ENCODE peak calls at places on chromosomes 3 and 15, in five cellular contexts. U is kidney, N is GM23338, O is GM23248, D is heart left ventricle. L is an unnamed sample.

GRCh38 chr3:45488581-45488980 is 100.2 kb downstream of the LARS2 start:
- DNase-seq in U (no peak), N (no peak), O (no peak), D (no peak), L (no peak)

GRCh38 chr15:27179789-27180188 is 208.8 kb downstream of the GABRG3 start:
- DNase-seq in U (no peak), N (no peak), O (no peak), D (no peak), L (no peak)

GRCh38 chr15:91965501-91966180 is 112.1 kb downstream of the SLCO3A1 start:
- DNase-seq in U (peak; percentile 84), N (no peak), O (peak; percentile 92), D (no peak), L (peak; percentile 88)

GRCh38 chr3:190036631-190037030 is 84.1 kb downstream of the P3H2 start:
- DNase-seq in U (no peak), N (no peak), O (peak; percentile 78), D (no peak), L (peak; percentile 45)

GRCh38 chr3:117706731-117707130 is 997.2 kb downstream of the TUSC7 start:
- DNase-seq in U (no peak), N (no peak), O (peak; percentile 34), D (no peak), L (peak; percentile 31)

GRCh38 chr3:51530485-51530884 is 8.0 kb upstream of the RAD54L2 start:
- DNase-seq in U (no peak), N (no peak), O (no peak), D (no peak), L (no peak)

GRCh38 chr15:69535101-69535638 is 82.6 kb downstream of the RPLP1 start:
- DNase-seq in U (no peak), N (no peak), O (peak; percentile 81), D (no peak), L (peak; percentile 94)

GRCh38 chr15:68986292-68986691 is 28.2 kb upstream of the NOX5 start:
- DNase-seq in U (no peak), N (no peak), O (no peak), D (no peak), L (no peak)

GRCh38 chr15:48367483-48367882 is 36.3 kb downstream of the DUT start:
- DNase-seq in U (no peak), N (no peak), O (peak; percentile 55), D (no peak), L (no peak)

GRCh38 chr3:51966486-51966885 is 768 bp downstream of the PCBP4 start:
- DNase-seq in U (no peak), N (no peak), O (no peak), D (no peak), L (peak; percentile 73)

GRCh38 chr3:75978686-75979085 is 193.3 kb upstream of the ZNF717 start:
- DNase-seq in U (no peak), N (no peak), O (peak; percentile 76), D (no peak), L (no peak)

GRCh38 chr3:129240436-129240835 is 9.0 kb upstream of the COPG1 start:
- DNase-seq in U (no peak), N (no peak), O (peak; percentile 85), D (peak; percentile 51), L (no peak)

GRCh38 chr15:98121514-98121913 is 161.0 kb downstream of the ARRDC4 start:
- DNase-seq in U (no peak), N (no peak), O (no peak), D (no peak), L (no peak)

GRCh38 chr3:156449712-156450574 is 105.0 kb downstream of the SSR3 start:
- DNase-seq in U (no peak), N (peak; percentile 72), O (peak; percentile 61), D (no peak), L (peak; percentile 81)

GRCh38 chr3:141442914-141443313 is 43.9 kb upstream of the RASA2 start:
- DNase-seq in U (no peak), N (no peak), O (no peak), D (no peak), L (no peak)

GRCh38 chr3:137992592-137992991 is 17.4 kb upstream of the CLDN18 start:
- DNase-seq in U (no peak), N (no peak), O (peak; percentile 19), D (no peak), L (no peak)

GRCh38 chr3:107992976-107993684 is 97.7 kb downstream of the CD47 start:
- DNase-seq in U (peak; percentile 74), N (no peak), O (peak; percentile 91), D (no peak), L (peak; percentile 82)

GRCh38 chr15:38042707-38043445 is 108.4 kb downstream of the TMCO5A start:
- DNase-seq in U (no peak), N (no peak), O (no peak), D (no peak), L (no peak)

GRCh38 chr3:51670053-51670666 is 892 bp upstream of the TEX264 start:
- DNase-seq in U (no peak), N (no peak), O (no peak), D (no peak), L (no peak)

GRCh38 chr3:149267565-149267964 is 45.9 kb upstream of the CP start:
- DNase-seq in U (no peak), N (no peak), O (no peak), D (no peak), L (no peak)

GRCh38 chr15:62594017-62594416 is 428.9 kb upstream of the C2CD4B start:
- DNase-seq in U (no peak), N (no peak), O (no peak), D (no peak), L (no peak)

GRCh38 chr3:114809668-114810413 is 337.2 kb downstream of the ZBTB20 start:
- DNase-seq in U (no peak), N (no peak), O (no peak), D (no peak), L (no peak)

DNA sequence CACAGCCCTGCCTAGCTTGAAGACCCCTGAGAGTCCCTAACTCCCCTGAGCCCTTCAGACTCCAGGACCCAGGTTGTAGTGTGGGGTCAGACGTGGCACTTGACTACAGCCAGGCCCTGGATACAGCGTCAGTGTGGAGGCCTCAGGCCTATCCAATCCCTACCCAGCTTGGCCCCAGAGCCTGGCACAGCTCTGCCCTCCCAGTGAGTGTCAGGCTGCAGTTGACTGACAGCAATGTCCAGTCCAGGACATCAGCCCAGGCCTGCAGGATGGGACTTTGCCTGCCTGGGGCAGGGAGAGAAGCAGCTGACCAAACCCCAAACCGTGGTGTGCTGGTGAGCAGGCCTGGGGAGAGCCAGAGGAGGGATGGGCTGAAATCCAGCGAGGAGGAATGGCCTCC is 27.3 kb downstream of the KLF13 start:
- DNase-seq in U (no peak), N (no peak), O (peak; percentile 32), D (peak; percentile 78), L (peak; percentile 86)
- H3K4me1 ChIP-seq in U (peaks cover 75% of the 10 kb centered on the region), N (peaks cover 2% of the 10 kb centered on the region), O (peaks cover 30% of the 10 kb centered on the region), D (peaks cover 100% of the 10 kb centered on the region), L (peaks cover 33% of the 10 kb centered on the region)

DNA sequence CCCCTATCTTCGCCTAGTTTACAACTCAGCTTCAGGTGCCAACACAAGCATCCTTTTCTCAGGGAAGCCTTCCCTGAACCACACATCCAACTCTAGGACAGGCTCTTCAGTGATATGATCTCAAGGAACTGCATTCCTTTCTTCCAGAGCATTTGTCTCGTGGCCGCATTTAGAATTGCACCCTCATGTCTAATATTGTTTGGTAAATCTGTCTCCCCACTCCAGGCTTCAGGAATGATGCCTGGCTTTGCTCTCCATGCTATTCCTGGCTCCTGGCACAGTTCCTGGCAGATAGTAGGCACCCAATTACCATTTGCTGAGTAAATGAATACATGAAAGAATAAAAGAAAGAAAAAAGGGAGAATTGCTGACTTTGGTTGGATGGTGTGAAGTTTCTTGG is 2.4 kb downstream of the CYP19A1 start:
- DNase-seq in U (no peak), N (no peak), O (no peak), D (peak; percentile 56), L (peak; percentile 73)
- H3K4me1 ChIP-seq in U (no peaks in the 10 kb centered on the region), N (no peaks in the 10 kb centered on the region), O (peaks cover 4% of the 10 kb centered on the region), D (no peaks in the 10 kb centered on the region), L (peaks cover 35% of the 10 kb centered on the region)

GRCh38 chr3:28846948-28847527 is 433.8 kb upstream of the RBMS3 start:
- DNase-seq in U (no peak), N (peak; percentile 35), O (no peak), D (no peak), L (no peak)
- H3K4me1 ChIP-seq in U (no peaks in the 10 kb centered on the region), N (peaks cover 6% of the 10 kb centered on the region), O (peaks cover 8% of the 10 kb centered on the region), D (no peaks in the 10 kb centered on the region), L (no peaks in the 10 kb centered on the region)

DNA sequence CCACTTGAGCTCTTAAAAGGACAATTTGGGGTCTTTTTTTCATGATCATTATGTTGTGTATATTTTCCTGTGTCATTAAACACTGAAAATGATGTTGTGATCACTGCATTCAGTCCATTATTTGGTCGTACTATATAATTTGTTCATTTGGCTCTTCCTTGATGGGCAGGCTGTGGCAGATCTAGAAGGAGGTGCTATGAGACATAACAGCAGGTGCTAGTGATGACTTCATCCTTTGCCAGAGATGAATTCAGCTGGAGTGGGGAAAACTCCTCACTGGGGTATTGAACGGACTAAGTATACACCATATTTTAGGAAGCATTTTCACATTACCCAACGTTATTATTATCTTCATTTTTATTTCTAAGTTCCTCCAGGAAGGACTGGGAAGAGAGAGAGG is 12.0 kb downstream of the CMTM7 start:
- DNase-seq in U (no peak), N (no peak), O (no peak), D (no peak), L (no peak)
- H3K4me1 ChIP-seq in U (peaks cover 10% of the 10 kb centered on the region), N (peaks cover 44% of the 10 kb centered on the region), O (peaks cover 5% of the 10 kb centered on the region), D (peaks cover 4% of the 10 kb centered on the region), L (peaks cover 13% of the 10 kb centered on the region)

GRCh38 chr3:187746059-187746453 is 788 bp upstream of the BCL6 start:
- DNase-seq in U (no peak), N (no peak), O (peak; percentile 51), D (no peak), L (no peak)
- H3K4me1 ChIP-seq in U (peaks cover 22% of the 10 kb centered on the region), N (peaks cover 41% of the 10 kb centered on the region), O (peaks cover 19% of the 10 kb centered on the region), D (no peaks in the 10 kb centered on the region), L (peaks cover 26% of the 10 kb centered on the region)

L was measured in osteoblast.